ENCODE peak calls at places on chromosomes 13 and 19, in ten cellular contexts. A is astrocyte of the hippocampus; F is thoracic aorta; P is SK-N-MC; N is stimulated activated naive CD4-positive, alpha-beta T cell; B is M059J; U is foreskin fibroblast; T is activated T-cell treated with anti-CD3 and anti-CD28 coated beads for 1 hour; X is NCI-H2081; S is putamen. O is an unnamed sample.

GRCh38 chr19:35248310-35249145 is at the start of gene LSR:
- DNase-seq in N (peak), A (no peak), U (no peak), F (no peak), S (no peak), T (peak), X (peak), B (no peak), P (no peak), O (peak)

GRCh38 chr19:46603195-46603637 is 2.1 kb downstream of the CALM3 start:
- DNase-seq in S (no peak), X (no peak), A (no peak), F (no peak), B (no peak), P (no peak), N (no peak), U (no peak), T (no peak), O (no peak)

GRCh38 chr13:113449693-113450347 is 3.5 kb downstream of the ADPRHL1 start:
- DNase-seq in A (no peak), B (no peak), U (no peak), S (no peak), F (no peak), X (no peak), P (no peak), T (no peak), N (no peak), O (no peak)

GRCh38 chr19:33486936-33487793 is 34.4 kb downstream of the PEPD start:
- DNase-seq in A (no peak), T (no peak), N (no peak), S (peak), F (no peak), P (no peak), X (no peak), U (no peak), B (no peak), O (no peak)

GRCh38 chr13:98272549-98272948 is 95.5 kb upstream of the RNF113B start:
- DNase-seq in X (no peak), P (no peak), U (no peak), B (no peak), S (no peak), N (no peak), A (no peak), T (no peak), F (no peak), O (no peak)

GRCh38 chr19:4647676-4648644 is 8.6 kb downstream of the TNFAIP8L1 start:
- DNase-seq in B (no peak), F (no peak), A (no peak), N (no peak), T (no peak), X (no peak), U (no peak), S (no peak), P (no peak), O (no peak)

GRCh38 chr13:51323824-51324511 is 15.5 kb upstream of the SERPINE3 start:
- DNase-seq in U (no peak), A (no peak), X (no peak), F (no peak), P (no peak), N (no peak), B (no peak), T (no peak), S (no peak), O (no peak)

GRCh38 chr19:38049105-38049649 is 142.2 kb downstream of the SIPA1L3 start:
- DNase-seq in X (no peak), U (peak), T (peak), A (no peak), N (peak), S (no peak), F (no peak), P (no peak), B (no peak), O (peak)

GRCh38 chr13:93621051-93621450 is 394.4 kb downstream of the GPC6 start:
- DNase-seq in X (no peak), B (no peak), A (no peak), N (no peak), S (no peak), F (no peak), T (no peak), P (no peak), U (no peak), O (no peak)

GRCh38 chr13:24511824-24512207 is 762 bp downstream of the PARP4 start:
- DNase-seq in P (peak), S (no peak), T (no peak), B (no peak), U (no peak), A (no peak), F (no peak), N (no peak), X (no peak), O (no peak)

GRCh38 chr13:93398167-93398566 is 171.6 kb downstream of the GPC6 start:
- DNase-seq in U (peak), A (no peak), X (no peak), F (no peak), T (no peak), B (no peak), P (no peak), N (no peak), S (no peak), O (no peak)

GRCh38 chr19:9650345-9650744 is 24.6 kb downstream of the ZNF562 start:
- DNase-seq in S (no peak), F (no peak), A (no peak), N (no peak), P (no peak), B (no peak), U (no peak), T (no peak), X (no peak), O (no peak)

GRCh38 chr19:33039108-33039599 is 25.5 kb downstream of the RHPN2 start:
- DNase-seq in F (no peak), S (no peak), X (no peak), N (no peak), B (no peak), U (no peak), P (no peak), A (no peak), T (no peak), O (no peak)

GRCh38 chr13:79972066-79972569 is 368.8 kb downstream of the SPRY2 start:
- DNase-seq in U (no peak), A (no peak), X (no peak), F (no peak), P (no peak), S (no peak), N (no peak), T (no peak), B (no peak), O (no peak)

GRCh38 chr19:11190501-11190900 is 6.8 kb downstream of the KANK2 start:
- DNase-seq in T (no peak), B (no peak), P (no peak), N (no peak), X (no peak), U (no peak), S (no peak), F (no peak), A (no peak), O (no peak)

GRCh38 chr13:67119481-67119883 is 110.7 kb downstream of the PCDH9 start:
- DNase-seq in T (no peak), X (no peak), P (no peak), B (peak), U (peak), N (no peak), F (no peak), A (peak), S (no peak), O (no peak)

GRCh38 chr13:48600374-48601364 is 53.1 kb upstream of the CYSLTR2 start:
- DNase-seq in P (no peak), X (no peak), T (no peak), U (peak), B (peak), A (peak), N (no peak), F (no peak), S (no peak), O (no peak)

GRCh38 chr13:113841355-113841653 is 22.6 kb downstream of the GAS6 start:
- DNase-seq in S (no peak), A (no peak), T (no peak), B (no peak), P (no peak), X (no peak), F (no peak), U (no peak), N (peak), O (no peak)

GRCh38 chr13:113888701-113889330 is 24.9 kb upstream of the GAS6 start:
- DNase-seq in T (no peak), S (no peak), X (no peak), P (no peak), B (no peak), A (no peak), U (no peak), F (no peak), N (no peak), O (no peak)

GRCh38 chr13:93751117-93751516 is 524.5 kb downstream of the GPC6 start:
- DNase-seq in P (no peak), N (no peak), U (no peak), X (no peak), B (no peak), A (no peak), T (no peak), S (no peak), F (no peak), O (no peak)

GRCh38 chr19:42253245-42254082 is 1.5 kb downstream of the ERF start:
- DNase-seq in B (peak), F (no peak), U (peak), P (no peak), N (peak), T (peak), A (peak), X (no peak), S (no peak), O (peak)

GRCh38 chr13:99197257-99197651 is 3.4 kb upstream of the UBAC2 start:
- DNase-seq in A (no peak), N (no peak), F (no peak), B (no peak), T (no peak), X (peak), P (no peak), U (no peak), S (no peak), O (no peak)

GRCh38 chr19:38145627-38146026 is 78.4 kb downstream of the DPF1 start:
- DNase-seq in U (peak), A (no peak), N (no peak), S (peak), F (no peak), P (no peak), B (no peak), X (no peak), T (no peak), O (no peak)

GRCh38 chr13:39665763-39666162 is 10.3 kb downstream of the COG6 start:
- DNase-seq in A (no peak), T (no peak), X (peak), F (no peak), S (no peak), U (no peak), B (no peak), P (no peak), N (no peak), O (no peak)

GRCh38 chr13:21061077-21061945 is at the start of gene LATS2:
- DNase-seq in P (no peak), T (peak), N (peak), B (peak), F (peak), X (peak), S (peak), U (peak), A (peak), O (peak)

GRCh38 chr19:34345934-34346333 is 19.1 kb upstream of the GPI start:
- DNase-seq in X (peak), B (peak), T (peak), S (peak), P (peak), A (peak), F (no peak), N (peak), U (peak), O (peak)

GRCh38 chr13:45132384-45133064 is 12.2 kb downstream of the GTF2F2 start:
- DNase-seq in U (no peak), T (no peak), N (no peak), S (no peak), F (no peak), B (no peak), X (no peak), P (no peak), A (no peak), O (no peak)

GRCh38 chr13:50509771-50510441 is 333.6 kb downstream of the DLEU7 start:
- DNase-seq in F (no peak), T (no peak), A (peak), S (no peak), N (no peak), P (no peak), U (peak), X (no peak), B (peak), O (no peak)

GRCh38 chr19:37361994-37362393 is 8.9 kb upstream of the ZNF527 start:
- DNase-seq in F (no peak), S (no peak), U (peak), B (no peak), T (no peak), P (no peak), N (no peak), X (no peak), A (peak), O (no peak)

GRCh38 chr13:102597029-102598015 is 536 bp downstream of the TPP2 start:
- DNase-seq in B (peak), N (peak), T (peak), X (no peak), F (no peak), U (peak), A (peak), S (no peak), P (no peak), O (peak)

O was measured in effector CD8-positive, alpha-beta T cell.